ENCODE peak calls at places on chromosomes 12 and 14, in six cellular contexts. One of them, this sample, is unnamed.
A peak's percentile ranks its signal among the peaks of the same experiment; 100 is the strongest.

GRCh38 chr14:91021115-91021514 is 39.3 kb downstream of the RPS6KA5 start:
- DNase-seq in A549: no peak
- DNase-seq in NCI-H2029 treated with DMSO at 0.1 percent for 48 hours: no peak
- DNase-seq in activated T-cell treated with anti-CD3 and anti-CD28 coated beads for 1 hour: no peak
- DNase-seq in neural crest cell: no peak
- DNase-seq in DMS153: no peak
- DNase-seq in this sample: no peak

GRCh38 chr14:24839617-24840203 is 205.7 kb upstream of the GZMB start:
- DNase-seq in A549: no peak
- DNase-seq in NCI-H2029 treated with DMSO at 0.1 percent for 48 hours: peak; percentile 89
- DNase-seq in activated T-cell treated with anti-CD3 and anti-CD28 coated beads for 1 hour: no peak
- DNase-seq in neural crest cell: no peak
- DNase-seq in DMS153: no peak
- DNase-seq in this sample: no peak

GRCh38 chr12:61097991-61098580 is 1162.1 kb upstream of the USP15 start:
- DNase-seq in A549: no peak
- DNase-seq in NCI-H2029 treated with DMSO at 0.1 percent for 48 hours: no peak
- DNase-seq in activated T-cell treated with anti-CD3 and anti-CD28 coated beads for 1 hour: no peak
- DNase-seq in neural crest cell: no peak
- DNase-seq in DMS153: no peak
- DNase-seq in this sample: no peak

GRCh38 chr14:61472025-61472672 is 150.8 kb downstream of the PRKCH start:
- DNase-seq in A549: peak; percentile 89
- DNase-seq in NCI-H2029 treated with DMSO at 0.1 percent for 48 hours: no peak
- DNase-seq in activated T-cell treated with anti-CD3 and anti-CD28 coated beads for 1 hour: no peak
- DNase-seq in neural crest cell: no peak
- DNase-seq in DMS153: no peak
- DNase-seq in this sample: peak; percentile 98

GRCh38 chr14:69002069-69002468 is 23.0 kb upstream of the ACTN1 start:
- DNase-seq in A549: peak; percentile 75
- DNase-seq in NCI-H2029 treated with DMSO at 0.1 percent for 48 hours: no peak
- DNase-seq in activated T-cell treated with anti-CD3 and anti-CD28 coated beads for 1 hour: no peak
- DNase-seq in neural crest cell: no peak
- DNase-seq in DMS153: no peak
- DNase-seq in this sample: no peak

GRCh38 chr12:12749433-12749832 is 32.3 kb downstream of the CDKN1B start:
- DNase-seq in A549: peak; percentile 9
- DNase-seq in NCI-H2029 treated with DMSO at 0.1 percent for 48 hours: no peak
- DNase-seq in activated T-cell treated with anti-CD3 and anti-CD28 coated beads for 1 hour: no peak
- DNase-seq in neural crest cell: no peak
- DNase-seq in DMS153: no peak
- DNase-seq in this sample: no peak

GRCh38 chr14:82270286-82270685 is 736.6 kb upstream of the SEL1L start:
- DNase-seq in A549: no peak
- DNase-seq in NCI-H2029 treated with DMSO at 0.1 percent for 48 hours: no peak
- DNase-seq in activated T-cell treated with anti-CD3 and anti-CD28 coated beads for 1 hour: no peak
- DNase-seq in neural crest cell: no peak
- DNase-seq in DMS153: no peak
- DNase-seq in this sample: no peak

GRCh38 chr12:54549774-54550451 is 512 bp downstream of the PDE1B start:
- DNase-seq in A549: no peak
- DNase-seq in NCI-H2029 treated with DMSO at 0.1 percent for 48 hours: no peak
- DNase-seq in activated T-cell treated with anti-CD3 and anti-CD28 coated beads for 1 hour: peak; percentile 19
- DNase-seq in neural crest cell: no peak
- DNase-seq in DMS153: no peak
- DNase-seq in this sample: no peak

GRCh38 chr12:30977124-30977523 is 50.6 kb downstream of the TSPAN11 start:
- DNase-seq in A549: no peak
- DNase-seq in NCI-H2029 treated with DMSO at 0.1 percent for 48 hours: no peak
- DNase-seq in activated T-cell treated with anti-CD3 and anti-CD28 coated beads for 1 hour: no peak
- DNase-seq in neural crest cell: no peak
- DNase-seq in DMS153: no peak
- DNase-seq in this sample: no peak

GRCh38 chr12:54294152-54294913 is 6.5 kb downstream of the NFE2 start:
- DNase-seq in A549: peak; percentile 68
- DNase-seq in NCI-H2029 treated with DMSO at 0.1 percent for 48 hours: peak; percentile 21
- DNase-seq in activated T-cell treated with anti-CD3 and anti-CD28 coated beads for 1 hour: peak; percentile 46
- DNase-seq in neural crest cell: peak; percentile 44
- DNase-seq in DMS153: no peak
- DNase-seq in this sample: no peak

GRCh38 chr12:4821000-4821399 is 88.7 kb upstream of the KCNA1 start:
- DNase-seq in A549: no peak
- DNase-seq in NCI-H2029 treated with DMSO at 0.1 percent for 48 hours: no peak
- DNase-seq in activated T-cell treated with anti-CD3 and anti-CD28 coated beads for 1 hour: no peak
- DNase-seq in neural crest cell: no peak
- DNase-seq in DMS153: no peak
- DNase-seq in this sample: no peak

GRCh38 chr12:89486231-89486630 is 38.4 kb downstream of the GALNT4 start:
- DNase-seq in A549: no peak
- DNase-seq in NCI-H2029 treated with DMSO at 0.1 percent for 48 hours: no peak
- DNase-seq in activated T-cell treated with anti-CD3 and anti-CD28 coated beads for 1 hour: no peak
- DNase-seq in neural crest cell: no peak
- DNase-seq in DMS153: no peak
- DNase-seq in this sample: no peak

GRCh38 chr12:93302331-93303229 is 75.1 kb upstream of the NUDT4 start:
- DNase-seq in A549: no peak
- DNase-seq in NCI-H2029 treated with DMSO at 0.1 percent for 48 hours: no peak
- DNase-seq in activated T-cell treated with anti-CD3 and anti-CD28 coated beads for 1 hour: no peak
- DNase-seq in neural crest cell: no peak
- DNase-seq in DMS153: no peak
- DNase-seq in this sample: peak; percentile 95

GRCh38 chr14:63245893-63246292 is 41.6 kb downstream of the RHOJ start:
- DNase-seq in A549: no peak
- DNase-seq in NCI-H2029 treated with DMSO at 0.1 percent for 48 hours: no peak
- DNase-seq in activated T-cell treated with anti-CD3 and anti-CD28 coated beads for 1 hour: no peak
- DNase-seq in neural crest cell: no peak
- DNase-seq in DMS153: no peak
- DNase-seq in this sample: no peak

GRCh38 chr14:76584271-76584702 is 177.0 kb upstream of the VASH1 start:
- DNase-seq in A549: no peak
- DNase-seq in NCI-H2029 treated with DMSO at 0.1 percent for 48 hours: no peak
- DNase-seq in activated T-cell treated with anti-CD3 and anti-CD28 coated beads for 1 hour: no peak
- DNase-seq in neural crest cell: no peak
- DNase-seq in DMS153: peak; percentile 18
- DNase-seq in this sample: no peak

GRCh38 chr14:30340495-30340894 is 218.5 kb upstream of the G2E3 start:
- DNase-seq in A549: no peak
- DNase-seq in NCI-H2029 treated with DMSO at 0.1 percent for 48 hours: no peak
- DNase-seq in activated T-cell treated with anti-CD3 and anti-CD28 coated beads for 1 hour: no peak
- DNase-seq in neural crest cell: no peak
- DNase-seq in DMS153: no peak
- DNase-seq in this sample: no peak

GRCh38 chr12:109027767-109028166 is 6.9 kb upstream of the SVOP start:
- DNase-seq in A549: no peak
- DNase-seq in NCI-H2029 treated with DMSO at 0.1 percent for 48 hours: no peak
- DNase-seq in activated T-cell treated with anti-CD3 and anti-CD28 coated beads for 1 hour: no peak
- DNase-seq in neural crest cell: no peak
- DNase-seq in DMS153: no peak
- DNase-seq in this sample: peak; percentile 24

GRCh38 chr14:43132441-43132840 is 1374.6 kb downstream of the FSCB start:
- DNase-seq in A549: no peak
- DNase-seq in NCI-H2029 treated with DMSO at 0.1 percent for 48 hours: no peak
- DNase-seq in activated T-cell treated with anti-CD3 and anti-CD28 coated beads for 1 hour: no peak
- DNase-seq in neural crest cell: no peak
- DNase-seq in DMS153: no peak
- DNase-seq in this sample: no peak

GRCh38 chr12:50151047-50151687 is 16.0 kb downstream of the CERS5 start:
- DNase-seq in A549: no peak
- DNase-seq in NCI-H2029 treated with DMSO at 0.1 percent for 48 hours: no peak
- DNase-seq in activated T-cell treated with anti-CD3 and anti-CD28 coated beads for 1 hour: no peak
- DNase-seq in neural crest cell: no peak
- DNase-seq in DMS153: no peak
- DNase-seq in this sample: no peak

GRCh38 chr12:76690916-76691700 is 72.8 kb upstream of the ZDHHC17 start:
- DNase-seq in A549: no peak
- DNase-seq in NCI-H2029 treated with DMSO at 0.1 percent for 48 hours: no peak
- DNase-seq in activated T-cell treated with anti-CD3 and anti-CD28 coated beads for 1 hour: no peak
- DNase-seq in neural crest cell: no peak
- DNase-seq in DMS153: no peak
- DNase-seq in this sample: no peak

GRCh38 chr14:82075566-82075965 is 541.9 kb upstream of the SEL1L start:
- DNase-seq in A549: no peak
- DNase-seq in NCI-H2029 treated with DMSO at 0.1 percent for 48 hours: no peak
- DNase-seq in activated T-cell treated with anti-CD3 and anti-CD28 coated beads for 1 hour: no peak
- DNase-seq in neural crest cell: peak; percentile 64
- DNase-seq in DMS153: no peak
- DNase-seq in this sample: no peak

GRCh38 chr12:618626-619025 is 44.6 kb downstream of the NINJ2 start:
- DNase-seq in A549: no peak
- DNase-seq in NCI-H2029 treated with DMSO at 0.1 percent for 48 hours: peak; percentile 24
- DNase-seq in activated T-cell treated with anti-CD3 and anti-CD28 coated beads for 1 hour: no peak
- DNase-seq in neural crest cell: no peak
- DNase-seq in DMS153: no peak
- DNase-seq in this sample: no peak

GRCh38 chr12:47558625-47559345 is 147.0 kb downstream of the RPAP3 start:
- DNase-seq in A549: no peak
- DNase-seq in NCI-H2029 treated with DMSO at 0.1 percent for 48 hours: no peak
- DNase-seq in activated T-cell treated with anti-CD3 and anti-CD28 coated beads for 1 hour: no peak
- DNase-seq in neural crest cell: no peak
- DNase-seq in DMS153: no peak
- DNase-seq in this sample: no peak

GRCh38 chr12:96412431-96412830 is 12.2 kb upstream of the CDK17 start:
- DNase-seq in A549: no peak
- DNase-seq in NCI-H2029 treated with DMSO at 0.1 percent for 48 hours: no peak
- DNase-seq in activated T-cell treated with anti-CD3 and anti-CD28 coated beads for 1 hour: no peak
- DNase-seq in neural crest cell: no peak
- DNase-seq in DMS153: no peak
- DNase-seq in this sample: no peak

GRCh38 chr14:39734306-39734705 is 302.1 kb upstream of the FBXO33 start:
- DNase-seq in A549: no peak
- DNase-seq in NCI-H2029 treated with DMSO at 0.1 percent for 48 hours: no peak
- DNase-seq in activated T-cell treated with anti-CD3 and anti-CD28 coated beads for 1 hour: no peak
- DNase-seq in neural crest cell: no peak
- DNase-seq in DMS153: no peak
- DNase-seq in this sample: no peak

GRCh38 chr12:22518067-22518719 is 26.1 kb downstream of the C2CD5 start:
- DNase-seq in A549: peak; percentile 32
- DNase-seq in NCI-H2029 treated with DMSO at 0.1 percent for 48 hours: peak; percentile 83
- DNase-seq in activated T-cell treated with anti-CD3 and anti-CD28 coated beads for 1 hour: no peak
- DNase-seq in neural crest cell: no peak
- DNase-seq in DMS153: peak; percentile 13
- DNase-seq in this sample: peak; percentile 18

GRCh38 chr14:35927727-35928126 is 101.6 kb downstream of the BRMS1L start:
- DNase-seq in A549: peak; percentile 24
- DNase-seq in NCI-H2029 treated with DMSO at 0.1 percent for 48 hours: no peak
- DNase-seq in activated T-cell treated with anti-CD3 and anti-CD28 coated beads for 1 hour: no peak
- DNase-seq in neural crest cell: no peak
- DNase-seq in DMS153: no peak
- DNase-seq in this sample: no peak

GRCh38 chr14:25349269-25349668 is 299.3 kb upstream of the STXBP6 start:
- DNase-seq in A549: no peak
- DNase-seq in NCI-H2029 treated with DMSO at 0.1 percent for 48 hours: no peak
- DNase-seq in activated T-cell treated with anti-CD3 and anti-CD28 coated beads for 1 hour: no peak
- DNase-seq in neural crest cell: no peak
- DNase-seq in DMS153: no peak
- DNase-seq in this sample: no peak

GRCh38 chr14:49134940-49135339 is 451.2 kb downstream of the RPS29 start:
- DNase-seq in A549: peak; percentile 2
- DNase-seq in NCI-H2029 treated with DMSO at 0.1 percent for 48 hours: no peak
- DNase-seq in activated T-cell treated with anti-CD3 and anti-CD28 coated beads for 1 hour: no peak
- DNase-seq in neural crest cell: no peak
- DNase-seq in DMS153: no peak
- DNase-seq in this sample: no peak

GRCh38 chr12:53770281-53770680 is 18.5 kb upstream of the CISTR start:
- DNase-seq in A549: peak; percentile 66
- DNase-seq in NCI-H2029 treated with DMSO at 0.1 percent for 48 hours: no peak
- DNase-seq in activated T-cell treated with anti-CD3 and anti-CD28 coated beads for 1 hour: no peak
- DNase-seq in neural crest cell: no peak
- DNase-seq in DMS153: no peak
- DNase-seq in this sample: peak; percentile 76

GRCh38 chr12:117071009-117071408 is 28.2 kb downstream of the TESC start:
- DNase-seq in A549: no peak
- DNase-seq in NCI-H2029 treated with DMSO at 0.1 percent for 48 hours: no peak
- DNase-seq in activated T-cell treated with anti-CD3 and anti-CD28 coated beads for 1 hour: no peak
- DNase-seq in neural crest cell: no peak
- DNase-seq in DMS153: no peak
- DNase-seq in this sample: no peak

GRCh38 chr14:103517172-103517566 is 5.5 kb downstream of the CKB start:
- DNase-seq in A549: no peak
- DNase-seq in NCI-H2029 treated with DMSO at 0.1 percent for 48 hours: no peak
- DNase-seq in activated T-cell treated with anti-CD3 and anti-CD28 coated beads for 1 hour: no peak
- DNase-seq in neural crest cell: no peak
- DNase-seq in DMS153: no peak
- DNase-seq in this sample: no peak

GRCh38 chr12:19572920-19573558 is 133.7 kb downstream of the AEBP2 start:
- DNase-seq in A549: peak; percentile 68
- DNase-seq in NCI-H2029 treated with DMSO at 0.1 percent for 48 hours: no peak
- DNase-seq in activated T-cell treated with anti-CD3 and anti-CD28 coated beads for 1 hour: no peak
- DNase-seq in neural crest cell: peak; percentile 9
- DNase-seq in DMS153: peak; percentile 48
- DNase-seq in this sample: peak; percentile 69

GRCh38 chr12:5456906-5457305 is 25.0 kb downstream of the NTF3 start:
- DNase-seq in A549: no peak
- DNase-seq in NCI-H2029 treated with DMSO at 0.1 percent for 48 hours: no peak
- DNase-seq in activated T-cell treated with anti-CD3 and anti-CD28 coated beads for 1 hour: no peak
- DNase-seq in neural crest cell: no peak
- DNase-seq in DMS153: no peak
- DNase-seq in this sample: peak; percentile 59

GRCh38 chr14:62209287-62209899 is 447.2 kb downstream of the SNAPC1 start:
- DNase-seq in A549: no peak
- DNase-seq in NCI-H2029 treated with DMSO at 0.1 percent for 48 hours: no peak
- DNase-seq in activated T-cell treated with anti-CD3 and anti-CD28 coated beads for 1 hour: no peak
- DNase-seq in neural crest cell: no peak
- DNase-seq in DMS153: no peak
- DNase-seq in this sample: peak; percentile 52